ENCODE peak calls at places on chromosome 9, in four cellular contexts. B is A549, W is heart left ventricle, G is fibroblast of lung. R is an unnamed sample. For H3K4me1, the result is how much of the 10 kb centered on the place peaks cover.

GRCh38 chr9:73270967-73271722 is 119.5 kb downstream of the ANXA1 start:
- DNase-seq in B (peak), W (no peak), G (peak), R (no peak)

GRCh38 chr9:36995927-36996471 is 38.1 kb downstream of the PAX5 start:
- DNase-seq in B (peak), W (peak), G (peak), R (peak)

GRCh38 chr9:14435871-14436270 is 121.9 kb upstream of the NFIB start:
- DNase-seq in B (no peak), W (no peak), G (no peak), R (no peak)

GRCh38 chr9:95116002-95116819 is 201.3 kb downstream of the FANCC start:
- DNase-seq in W (no peak), G (no peak), B (no peak), R (peak)

GRCh38 chr9:137311171-137311970 is 9.3 kb upstream of the NRARP start:
- DNase-seq in G (no peak), W (no peak), B (no peak), R (peak)

GRCh38 chr9:128160603-128160987 is 530 bp downstream of the BBLN start:
- DNase-seq in W (peak), G (no peak), B (no peak), R (no peak)

GRCh38 chr9:74078647-74079046 is 418.5 kb upstream of the RORB start:
- DNase-seq in W (no peak), G (no peak), B (no peak), R (no peak)

GRCh38 chr9:38017149-38017884 is 51.7 kb downstream of the SHB start:
- DNase-seq in W (peak), B (peak), G (no peak), R (peak)

GRCh38 chr9:133981589-133981957 is 10.6 kb downstream of the VAV2 start:
- DNase-seq in B (no peak), G (no peak), W (no peak), R (no peak)

GRCh38 chr9:73151653-73152382 is at the start of gene ANXA1:
- DNase-seq in W (no peak), B (peak), G (peak), R (no peak)

GRCh38 chr9:12813533-12813932 is 38.7 kb downstream of the LURAP1L start:
- DNase-seq in G (no peak), W (no peak), B (no peak), R (no peak)

GRCh38 chr9:12812710-12813109 is 37.9 kb downstream of the LURAP1L start:
- DNase-seq in G (no peak), W (no peak), B (no peak), R (no peak)

GRCh38 chr9:12814877-12815237 is 40.0 kb downstream of the LURAP1L start:
- DNase-seq in G (no peak), B (no peak), W (no peak), R (no peak)

GRCh38 chr9:12815895-12816294 is 41.1 kb downstream of the LURAP1L start:
- DNase-seq in B (no peak), W (no peak), G (peak), R (no peak)

GRCh38 chr9:12813960-12814876 is 39.4 kb downstream of the LURAP1L start:
- DNase-seq in B (peak), G (peak), W (peak), R (peak)
- H3K4me1 ChIP-seq in B (half or more), G (under half), W (under half), R (half or more)

GRCh38 chr9:87551692-87552303 is 54.1 kb downstream of the DAPK1 start:
- DNase-seq in W (no peak), B (no peak), G (no peak), R (no peak)
- H3K27ac ChIP-seq in W (no peak), B (no peak), G (no peak), R (no peak)

GRCh38 chr9:109906766-109907382 is 126.9 kb downstream of the PALM2AKAP2 start:
- DNase-seq in W (no peak), B (no peak), G (peak), R (no peak)
- TF ChIP-seq CTCF in W (no peak), B (no peak), G (no peak), R (no peak)

DNA sequence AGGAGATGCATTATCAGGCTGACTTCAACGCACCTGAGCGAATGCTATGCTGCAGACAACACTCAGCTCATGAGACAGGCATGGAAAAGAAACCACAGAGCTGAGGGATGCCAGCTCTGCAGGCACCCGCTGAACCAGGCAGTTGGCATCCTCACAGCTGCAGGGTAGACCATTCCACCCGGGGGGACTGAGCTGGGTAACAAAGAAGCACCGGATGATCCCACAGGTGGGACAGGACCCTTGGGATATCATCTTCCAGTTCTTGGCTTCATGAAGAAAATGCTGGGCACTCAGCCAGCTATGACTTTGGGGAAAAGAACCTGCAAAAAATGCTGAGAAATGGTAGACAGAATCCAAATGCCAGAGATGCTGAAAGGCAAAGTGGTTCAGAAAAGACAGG is 9.6 kb downstream of the EPB41L4B start:
- DNase-seq in B (no peak), W (no peak), G (no peak), R (peak)
- H3K4me1 ChIP-seq in B (half or more), W (under half), G (under half), R (half or more)

GRCh38 chr9:124342946-124343485 is 72.2 kb downstream of the PSMB7 start:
- DNase-seq in W (peak), G (peak), B (peak), R (no peak)
- H3K27ac ChIP-seq in W (peak), G (peak), B (peak), R (no peak)

DNA sequence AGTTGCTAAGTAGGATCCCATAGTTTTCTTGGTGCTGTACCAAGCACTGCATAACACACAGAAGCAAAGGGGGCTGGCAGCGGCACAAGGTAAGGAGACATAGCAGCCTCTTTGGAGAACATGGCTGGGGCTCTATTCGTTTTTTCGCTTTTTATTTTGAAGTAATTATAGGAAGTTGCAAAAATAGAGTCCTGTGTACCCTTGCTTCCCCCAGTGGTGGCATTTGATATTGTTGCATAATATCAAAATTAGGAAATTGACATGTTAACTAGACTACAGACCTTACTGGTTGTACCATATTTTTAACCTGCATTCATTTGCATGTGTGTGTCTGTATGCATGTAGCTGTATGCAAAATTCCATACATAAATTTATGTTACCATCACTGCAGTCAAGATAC is 6.6 kb upstream of the UBQLN1 start:
- DNase-seq in W (no peak), G (peak), B (no peak), R (no peak)
- TF ChIP-seq CTCF in W (no peak), G (peak), B (no peak), R (no peak)

R was measured in body of pancreas.